ENCODE peak calls at places on chromosomes 16 and 17, in four cellular contexts. N is hepatic stellate cell, G is lower leg skin, Y is thyroid gland. O is an unnamed sample.

GRCh38 chr17:3935140-3935542 is 18.9 kb upstream of the P2RX1 start:
- DNase-seq in N (peak), G (peak), Y (peak), O (peak)

GRCh38 chr17:19613979-19614378 is 34.6 kb upstream of the ALDH3A2 start:
- DNase-seq in N (no peak), G (no peak), Y (no peak), O (no peak)

GRCh38 chr17:77404812-77405581 is 264.2 kb downstream of the SEC14L1 start:
- DNase-seq in N (peak), G (no peak), Y (peak), O (peak)

GRCh38 chr17:28743243-28744103 is at the start of gene TRAF4:
- DNase-seq in N (peak), G (peak), Y (peak), O (peak)

GRCh38 chr17:39144414-39144813 is 7.0 kb downstream of the PLXDC1 start:
- DNase-seq in N (no peak), G (peak), Y (peak), O (peak)

GRCh38 chr16:86563489-86564345 is 2.9 kb upstream of the FOXC2 start:
- DNase-seq in N (peak), G (peak), Y (peak), O (peak)

GRCh38 chr17:81094744-81095607 is 60.0 kb downstream of the BAIAP2 start:
- DNase-seq in N (peak), G (peak), Y (peak), O (peak)

GRCh38 chr16:85485379-85485778 is 127.7 kb upstream of the GSE1 start:
- DNase-seq in N (no peak), G (no peak), Y (no peak), O (no peak)

GRCh38 chr17:57895382-57896060 is 45.7 kb upstream of the MRPS23 start:
- DNase-seq in N (no peak), G (no peak), Y (peak), O (no peak)

GRCh38 chr17:57619061-57619937 is 125.8 kb downstream of the CCDC182 start:
- DNase-seq in N (no peak), G (no peak), Y (no peak), O (peak)

GRCh38 chr16:76787394-76787793 is 403.6 kb upstream of the MON1B start:
- DNase-seq in N (no peak), G (no peak), Y (no peak), O (no peak)

GRCh38 chr17:10063730-10064221 is 134.6 kb downstream of the GAS7 start:
- DNase-seq in N (no peak), G (peak), Y (no peak), O (no peak)

GRCh38 chr16:55478827-55479559 is at the start of gene MMP2:
- DNase-seq in N (peak), G (peak), Y (peak), O (peak)

GRCh38 chr16:53071748-53072301 is 17.0 kb downstream of the CHD9 start:
- DNase-seq in N (no peak), G (no peak), Y (peak), O (no peak)

GRCh38 chr16:86772231-86772510 is 193.8 kb downstream of the FOXL1 start:
- DNase-seq in N (peak), G (no peak), Y (no peak), O (peak)

GRCh38 chr16:62829615-62830014 is 793.4 kb upstream of the CDH8 start:
- DNase-seq in N (no peak), G (no peak), Y (no peak), O (no peak)

GRCh38 chr16:71626858-71627213 is 852 bp downstream of the MARVELD3 start:
- DNase-seq in N (no peak), G (no peak), Y (peak), O (no peak)

GRCh38 chr17:49290690-49291326 is 60.2 kb upstream of the PHOSPHO1 start:
- DNase-seq in N (peak), G (no peak), Y (no peak), O (peak)

GRCh38 chr16:84595052-84595481 is 22.8 kb downstream of the COTL1 start:
- DNase-seq in N (no peak), G (no peak), Y (no peak), O (no peak)

GRCh38 chr16:55376567-55377167 is 52.7 kb downstream of the IRX6 start:
- DNase-seq in N (no peak), G (no peak), Y (no peak), O (no peak)

GRCh38 chr16:70735141-70735979 is 49.5 kb upstream of the MTSS2 start:
- DNase-seq in N (no peak), G (peak), Y (no peak), O (peak)

GRCh38 chr17:57956311-57957119 is 1.3 kb upstream of the CUEDC1 start:
- DNase-seq in N (no peak), G (no peak), Y (no peak), O (no peak)

GRCh38 chr16:17275076-17275732 is 195.6 kb downstream of the XYLT1 start:
- DNase-seq in N (no peak), G (no peak), Y (no peak), O (no peak)

O was measured in EH.